ENCODE peak calls at places on chromosomes 13 and 19, in five cellular contexts. K is heart right ventricle, A is Peyer's patch, P is ovary, E is substantia nigra. V is an unnamed sample.

GRCh38 chr19:13026478-13026999 is 31.3 kb downstream of the NFIX start:
- DNase-seq in K (no peak), A (no peak), P (no peak), E (no peak), V (no peak)

GRCh38 chr13:100954430-100955361 is 280.1 kb upstream of the TMTC4 start:
- DNase-seq in K (no peak), A (no peak), P (no peak), E (no peak), V (no peak)

GRCh38 chr19:52739576-52739975 is 4.7 kb upstream of the ZNF611 start:
- DNase-seq in K (no peak), A (no peak), P (no peak), E (no peak), V (no peak)

GRCh38 chr13:20231839-20232555 is at the start of gene GJB6:
- DNase-seq in K (no peak), A (no peak), P (no peak), E (peak; percentile 17), V (no peak)

GRCh38 chr19:45136507-45137178 is 24.1 kb downstream of the NKPD1 start:
- DNase-seq in K (no peak), A (no peak), P (no peak), E (no peak), V (no peak)

GRCh38 chr19:10271543-10272086 is 695 bp downstream of the ICAM1 start:
- DNase-seq in K (no peak), A (no peak), P (no peak), E (no peak), V (no peak)

GRCh38 chr19:374183-374885 is 29.7 kb upstream of the MIER2 start:
- DNase-seq in K (no peak), A (no peak), P (no peak), E (no peak), V (no peak)

GRCh38 chr13:79628463-79628862 is 147.5 kb downstream of the NDFIP2 start:
- DNase-seq in K (no peak), A (no peak), P (no peak), E (no peak), V (no peak)

GRCh38 chr13:36509369-36509768 is 77.1 kb downstream of the CCNA1 start:
- DNase-seq in K (no peak), A (no peak), P (no peak), E (no peak), V (no peak)

GRCh38 chr19:55454787-55455243 is 6.6 kb downstream of the ISOC2 start:
- DNase-seq in K (no peak), A (no peak), P (no peak), E (peak; percentile 69), V (peak; percentile 41)

GRCh38 chr13:21014666-21015170 is 46.7 kb downstream of the LATS2 start:
- DNase-seq in K (peak; percentile 46), A (no peak), P (peak; percentile 51), E (no peak), V (no peak)

GRCh38 chr13:25683056-25683455 is 311.3 kb downstream of the ATP8A2 start:
- DNase-seq in K (no peak), A (no peak), P (no peak), E (no peak), V (no peak)

GRCh38 chr13:111952814-111953213 is 114.1 kb upstream of the SOX1 start:
- DNase-seq in K (no peak), A (peak; percentile 12), P (no peak), E (no peak), V (no peak)

GRCh38 chr19:20154636-20155035 is 12.4 kb upstream of the ZNF486 start:
- DNase-seq in K (no peak), A (no peak), P (no peak), E (no peak), V (no peak)

GRCh38 chr19:5403968-5404640 is 51.1 kb upstream of the ZNRF4 start:
- DNase-seq in K (peak; percentile 82), A (peak; percentile 55), P (peak; percentile 54), E (peak; percentile 27), V (no peak)

GRCh38 chr13:113928701-113929627 is 44.9 kb downstream of the C13orf46 start:
- DNase-seq in K (peak; percentile 89), A (peak; percentile 49), P (peak; percentile 82), E (peak; percentile 68), V (no peak)

GRCh38 chr13:66076417-66076816 is 1153.7 kb downstream of the PCDH9 start:
- DNase-seq in K (no peak), A (no peak), P (no peak), E (no peak), V (no peak)

GRCh38 chr19:4454952-4455738 is 2.4 kb downstream of the UBXN6 start:
- DNase-seq in K (no peak), A (no peak), P (peak; percentile 77), E (peak; percentile 36), V (no peak)

GRCh38 chr19:58555920-58556632 is 1.2 kb upstream of the CHMP2A start:
- DNase-seq in K (no peak), A (no peak), P (no peak), E (no peak), V (no peak)

GRCh38 chr19:10748924-10749434 is 31.1 kb downstream of the DNM2 start:
- DNase-seq in K (no peak), A (peak; percentile 93), P (no peak), E (peak; percentile 66), V (peak; percentile 17)

GRCh38 chr13:86946734-86947133 is 724.4 kb upstream of the SLITRK5 start:
- DNase-seq in K (no peak), A (no peak), P (no peak), E (no peak), V (no peak)

GRCh38 chr19:49498475-49498874 is 2.2 kb downstream of the RPS11 start:
- DNase-seq in K (no peak), A (no peak), P (no peak), E (no peak), V (no peak)

GRCh38 chr13:113548171-113548641 is 36.3 kb upstream of the TFDP1 start:
- DNase-seq in K (no peak), A (no peak), P (no peak), E (peak; percentile 67), V (no peak)

GRCh38 chr19:32677657-32678056 is 2.0 kb downstream of the RGS9BP start:
- DNase-seq in K (no peak), A (no peak), P (no peak), E (no peak), V (no peak)

GRCh38 chr13:72458701-72459100 is 268.7 kb downstream of the MZT1 start:
- DNase-seq in K (no peak), A (no peak), P (no peak), E (no peak), V (no peak)

GRCh38 chr19:4971424-4971793 is 2.5 kb downstream of the KDM4B start:
- DNase-seq in K (no peak), A (peak; percentile 71), P (no peak), E (no peak), V (no peak)

GRCh38 chr13:112250788-112251445 is 125.2 kb upstream of the SPACA7 start:
- DNase-seq in K (no peak), A (no peak), P (no peak), E (no peak), V (no peak)

GRCh38 chr19:6769006-6769637 is 1.9 kb upstream of the SH2D3A start:
- DNase-seq in K (no peak), A (no peak), P (no peak), E (no peak), V (no peak)

GRCh38 chr19:48332662-48333466 is 7.5 kb downstream of the EMP3 start:
- DNase-seq in K (peak; percentile 92), A (peak; percentile 93), P (peak; percentile 95), E (peak; percentile 86), V (peak; percentile 82)

GRCh38 chr19:54192972-54193371 is 1.9 kb downstream of the TSEN34 start:
- DNase-seq in K (no peak), A (no peak), P (no peak), E (no peak), V (no peak)

GRCh38 chr19:8611890-8612806 is 1.6 kb upstream of the ADAMTS10 start:
- DNase-seq in K (peak; percentile 58), A (no peak), P (peak; percentile 65), E (no peak), V (no peak)

GRCh38 chr19:2841858-2842574 is 741 bp downstream of the ZNF555 start:
- DNase-seq in K (no peak), A (no peak), P (no peak), E (no peak), V (no peak)
- H3K27ac ChIP-seq in K (peak overlapping the region; percentile 90), A (peak overlapping the region; percentile 85), P (peak overlapping the region; percentile 33), E (peak overlapping the region; percentile 72), V (no peak overlapping the region)

DNA sequence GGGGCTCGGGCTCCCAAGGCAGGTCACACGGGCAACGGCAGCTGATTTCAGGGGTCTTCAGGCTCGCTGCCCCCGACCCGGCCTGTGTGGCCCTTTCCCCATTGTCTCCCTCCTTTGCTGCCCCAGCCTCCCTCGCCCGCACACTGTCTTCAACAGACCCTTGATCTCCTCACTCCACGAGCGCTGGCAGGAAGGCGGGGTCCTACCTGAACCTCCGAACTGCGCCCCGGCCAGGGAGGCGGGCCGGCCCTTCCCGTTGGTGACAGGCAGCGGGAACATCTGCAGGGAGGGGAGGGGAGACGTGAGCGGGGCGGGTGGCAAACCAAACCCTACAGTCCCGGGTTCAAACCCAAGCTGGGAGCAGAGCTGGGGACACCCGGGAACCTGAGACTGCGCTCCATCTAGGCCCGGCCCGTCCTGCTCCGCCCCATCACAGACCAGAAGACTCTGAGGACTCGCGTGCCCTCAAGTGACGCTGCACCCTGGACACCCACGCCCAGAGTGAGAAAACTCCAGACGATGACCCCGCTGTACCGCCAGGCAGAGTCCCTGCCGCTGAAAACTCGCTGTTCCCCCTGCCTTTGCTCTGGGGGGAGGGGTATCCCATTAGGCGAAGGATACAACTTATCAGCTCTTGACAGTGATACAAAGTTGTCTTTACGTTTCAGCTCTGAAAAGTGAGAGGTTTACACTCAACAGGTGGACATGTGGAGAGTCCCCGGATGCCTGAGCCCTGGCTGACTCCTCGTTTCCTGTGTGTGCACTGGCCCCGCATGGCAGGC is 6.1 kb downstream of the TCF3 start:
- DNase-seq in K (no peak), A (no peak), P (no peak), E (no peak), V (no peak)
- H3K27ac ChIP-seq in K (no peak overlapping the region), A (no peak overlapping the region), P (no peak overlapping the region), E (no peak overlapping the region), V (no peak overlapping the region)

GRCh38 chr13:98476106-98476505 is 100.8 kb downstream of the STK24 start:
- DNase-seq in K (no peak), A (no peak), P (no peak), E (no peak), V (no peak)
- H3K27ac ChIP-seq in K (peak overlapping the region; percentile 55), A (no peak overlapping the region), P (no peak overlapping the region), E (no peak overlapping the region), V (no peak overlapping the region)

GRCh38 chr13:40452741-40453665 is 213.4 kb downstream of the FOXO1 start:
- DNase-seq in K (no peak), A (no peak), P (no peak), E (no peak), V (no peak)

GRCh38 chr13:40456397-40456958 is 210.0 kb downstream of the FOXO1 start:
- DNase-seq in K (no peak), A (no peak), P (no peak), E (no peak), V (no peak)

GRCh38 chr13:40456979-40457553 is 209.4 kb downstream of the FOXO1 start:
- DNase-seq in K (no peak), A (no peak), P (no peak), E (no peak), V (no peak)

GRCh38 chr13:40452038-40452666 is 214.3 kb downstream of the FOXO1 start:
- DNase-seq in K (no peak), A (no peak), P (no peak), E (no peak), V (no peak)

DNA sequence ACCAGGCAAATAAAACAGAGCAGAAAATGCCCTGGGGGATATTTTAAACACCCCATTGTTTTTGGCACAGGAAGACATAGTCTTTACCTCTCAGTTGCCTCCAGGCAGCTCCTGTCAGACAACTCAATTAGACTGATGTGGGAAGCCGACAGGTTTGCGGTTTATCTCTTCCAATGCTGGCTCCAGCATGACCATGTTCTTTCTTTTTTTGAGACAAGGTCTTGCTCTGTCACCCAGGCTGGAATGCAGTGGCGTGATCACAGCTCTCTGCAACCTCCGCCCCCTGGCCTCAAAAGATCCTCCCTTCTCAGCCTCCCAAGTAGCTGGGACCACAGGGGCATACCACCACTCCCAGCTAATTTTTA is 212.8 kb downstream of the FOXO1 start:
- DNase-seq in K (no peak), A (no peak), P (no peak), E (no peak), V (no peak)
- H3K27ac ChIP-seq in K (no peak overlapping the region), A (no peak overlapping the region), P (no peak overlapping the region), E (no peak overlapping the region), V (no peak overlapping the region)

V was measured in caudate nucleus.